ENCODE peak calls at places on chromosome 13, in nine cellular contexts. O is naive thymus-derived CD4-positive, alpha-beta T cell; W is fibroblast of lung; Y is upper lobe of right lung; E is PC-3; Q is left ventricle myocardium inferior; U is Peyer's patch; L is effector memory CD4-positive, alpha-beta T cell; M is psoas muscle. C is an unnamed sample.

GRCh38 chr13:108919036-108919907 is 289.9 kb downstream of the MYO16 start:
- DNase-seq in O (no peak), W (peak; percentile 49), Y (no peak), E (peak; percentile 80), Q (no peak), U (no peak), L (no peak), M (no peak), C (no peak)

GRCh38 chr13:94557836-94558235 is 38.1 kb downstream of the TGDS start:
- DNase-seq in O (no peak), W (no peak), Y (no peak), E (no peak), Q (no peak), U (no peak), L (no peak), M (no peak), C (no peak)

GRCh38 chr13:92989301-92989700 is 237.3 kb upstream of the GPC6 start:
- DNase-seq in O (no peak), W (no peak), Y (no peak), E (no peak), Q (no peak), U (no peak), L (no peak), M (no peak), C (no peak)

GRCh38 chr13:25874907-25875306 is 176.9 kb downstream of the SHISA2 start:
- DNase-seq in O (peak; percentile 24), W (no peak), Y (no peak), E (no peak), Q (no peak), U (peak; percentile 65), L (peak; percentile 23), M (no peak), C (peak; percentile 73)

GRCh38 chr13:36914648-36915047 is 5.4 kb downstream of the SMAD9 start:
- DNase-seq in O (no peak), W (no peak), Y (no peak), E (no peak), Q (no peak), U (no peak), L (no peak), M (no peak), C (no peak)

GRCh38 chr13:79589605-79590511 is 108.9 kb downstream of the NDFIP2 start:
- DNase-seq in O (no peak), W (no peak), Y (no peak), E (peak; percentile 38), Q (no peak), U (no peak), L (no peak), M (no peak), C (no peak)

GRCh38 chr13:74287672-74288169 is 153.5 kb upstream of the KLF12 start:
- DNase-seq in O (peak; percentile 49), W (peak; percentile 90), Y (peak; percentile 74), E (peak; percentile 40), Q (peak; percentile 71), U (peak; percentile 93), L (peak; percentile 79), M (peak; percentile 71), C (peak; percentile 94)

GRCh38 chr13:33634526-33635111 is 183.3 kb upstream of the RFC3 start:
- DNase-seq in O (no peak), W (peak; percentile 52), Y (no peak), E (no peak), Q (no peak), U (no peak), L (no peak), M (no peak), C (no peak)

GRCh38 chr13:110624766-110625756 is 9.7 kb downstream of the NAXD start:
- DNase-seq in O (no peak), W (no peak), Y (no peak), E (no peak), Q (no peak), U (no peak), L (no peak), M (no peak), C (no peak)

GRCh38 chr13:110627351-110627750 is 12.0 kb downstream of the NAXD start:
- DNase-seq in O (no peak), W (no peak), Y (no peak), E (peak; percentile 41), Q (no peak), U (no peak), L (no peak), M (no peak), C (no peak)

GRCh38 chr13:110625771-110626321 is 10.5 kb downstream of the NAXD start:
- DNase-seq in O (no peak), W (no peak), Y (no peak), E (peak; percentile 6), Q (no peak), U (no peak), L (no peak), M (no peak), C (no peak)

GRCh38 chr13:110627761-110628476 is 12.6 kb downstream of the NAXD start:
- DNase-seq in O (no peak), W (no peak), Y (no peak), E (no peak), Q (no peak), U (no peak), L (no peak), M (no peak), C (no peak)

DNA sequence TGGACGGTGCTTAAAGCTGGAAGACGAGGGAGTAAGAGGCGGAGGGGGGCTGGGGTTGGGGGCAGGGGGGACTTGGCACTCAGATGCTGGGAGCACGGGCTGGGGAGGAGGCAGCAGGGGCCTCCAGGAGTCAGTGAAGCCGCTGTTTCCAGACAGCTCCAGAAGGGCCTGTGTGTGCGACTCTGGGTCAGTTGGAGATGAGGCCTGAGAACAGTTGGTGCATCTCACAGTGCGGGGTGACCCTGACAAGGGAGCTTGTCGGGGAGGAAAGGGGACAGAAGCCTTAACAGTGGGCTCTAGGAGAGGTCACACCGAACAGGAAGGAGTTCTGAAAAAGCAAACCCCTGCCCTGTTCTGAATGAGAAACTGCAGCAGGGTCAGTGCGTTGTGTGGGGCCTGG is 11.2 kb downstream of the NAXD start:
- DNase-seq in O (no peak), W (no peak), Y (no peak), E (no peak), Q (no peak), U (no peak), L (no peak), M (no peak), C (no peak)
- H3K27ac ChIP-seq in O (no peak overlapping the region), W (no peak overlapping the region), Y (no peak overlapping the region), E (peak overlapping the region; percentile 11), Q (no peak overlapping the region), U (peak overlapping the region; percentile 36), L (no peak overlapping the region), M (peak overlapping the region; percentile 36), C (no peak overlapping the region)

GRCh38 chr13:112930192-112930591 is 38.8 kb upstream of the MCF2L start:
- DNase-seq in O (no peak), W (no peak), Y (no peak), E (no peak), Q (no peak), U (no peak), L (no peak), M (no peak), C (no peak)

GRCh38 chr13:112928958-112929777 is 39.8 kb upstream of the MCF2L start:
- DNase-seq in O (no peak), W (peak; percentile 62), Y (no peak), E (no peak), Q (no peak), U (no peak), L (no peak), M (no peak), C (no peak)

GRCh38 chr13:112932971-112933370 is 36.0 kb upstream of the MCF2L start:
- DNase-seq in O (no peak), W (no peak), Y (no peak), E (no peak), Q (no peak), U (no peak), L (no peak), M (no peak), C (no peak)

GRCh38 chr13:112929778-112930055 is 39.3 kb upstream of the MCF2L start:
- DNase-seq in O (no peak), W (no peak), Y (no peak), E (no peak), Q (no peak), U (no peak), L (no peak), M (no peak), C (no peak)

DNA sequence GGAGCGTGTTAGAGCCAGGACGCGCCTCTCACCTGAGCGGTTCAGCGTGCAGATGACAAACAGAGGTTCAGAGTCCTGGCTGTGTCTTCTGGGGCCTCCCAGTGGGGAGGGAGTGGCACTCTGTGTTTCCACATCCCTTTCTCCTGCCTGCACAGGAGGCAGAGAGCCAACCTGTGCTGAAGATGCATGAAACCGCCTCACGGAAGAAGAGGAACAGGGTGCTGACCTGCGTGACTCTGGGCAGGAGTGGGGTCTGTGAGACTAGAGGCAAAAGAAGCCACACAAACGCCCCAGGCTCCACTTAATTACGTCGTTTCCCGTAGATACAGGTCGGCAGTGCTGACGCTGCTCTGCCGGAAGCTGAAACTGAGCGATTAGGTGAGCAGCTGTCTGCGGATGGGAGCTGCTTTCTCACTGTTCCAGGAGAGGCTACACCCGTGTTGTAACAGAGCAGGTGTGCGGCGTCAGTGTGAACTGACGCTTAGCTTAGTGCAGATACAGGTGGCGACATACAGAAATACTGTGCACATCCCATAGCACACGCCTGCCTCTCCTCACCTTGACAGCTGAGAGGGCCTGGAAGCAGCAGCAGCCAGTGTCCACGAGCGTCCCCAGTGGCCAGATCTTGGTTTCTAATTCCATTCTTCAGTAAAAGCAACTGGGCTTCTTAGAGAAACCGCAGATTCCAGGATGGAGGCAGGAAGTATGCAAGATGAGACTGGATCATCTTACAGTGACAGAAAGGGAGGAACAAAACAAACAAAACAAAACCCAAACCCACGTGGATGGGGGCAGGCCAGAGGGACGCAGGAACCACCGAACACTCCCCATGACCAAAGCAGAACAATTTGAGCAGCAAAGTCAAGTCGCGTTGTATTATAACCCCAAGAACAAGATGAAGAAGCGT is 37.7 kb upstream of the MCF2L start:
- DNase-seq in O (no peak), W (peak; percentile 66), Y (no peak), E (peak; percentile 80), Q (no peak), U (no peak), L (no peak), M (no peak), C (no peak)
- H3K4me3 ChIP-seq in O (no peak overlapping the region), W (no peak overlapping the region), Y (no peak overlapping the region), E (peak overlapping the region; percentile 66), Q (peak overlapping the region; percentile 17), U (no peak overlapping the region), L (no peak overlapping the region), M (no peak overlapping the region), C (no peak overlapping the region)

GRCh38 chr13:44651724-44652123 is 75.6 kb upstream of the TSC22D1 start:
- DNase-seq in O (no peak), W (no peak), Y (no peak), E (no peak), Q (no peak), U (no peak), L (no peak), M (no peak), C (no peak)
- H3K4me1 ChIP-seq in O (no peaks in the 10 kb centered on the region), W (no peaks in the 10 kb centered on the region), Y (no peaks in the 10 kb centered on the region), E (peaks cover 4% of the 10 kb centered on the region), Q (peaks cover 4% of the 10 kb centered on the region), U (no peaks in the 10 kb centered on the region), L (no peaks in the 10 kb centered on the region), M (no peaks in the 10 kb centered on the region), C (no peaks in the 10 kb centered on the region)

DNA sequence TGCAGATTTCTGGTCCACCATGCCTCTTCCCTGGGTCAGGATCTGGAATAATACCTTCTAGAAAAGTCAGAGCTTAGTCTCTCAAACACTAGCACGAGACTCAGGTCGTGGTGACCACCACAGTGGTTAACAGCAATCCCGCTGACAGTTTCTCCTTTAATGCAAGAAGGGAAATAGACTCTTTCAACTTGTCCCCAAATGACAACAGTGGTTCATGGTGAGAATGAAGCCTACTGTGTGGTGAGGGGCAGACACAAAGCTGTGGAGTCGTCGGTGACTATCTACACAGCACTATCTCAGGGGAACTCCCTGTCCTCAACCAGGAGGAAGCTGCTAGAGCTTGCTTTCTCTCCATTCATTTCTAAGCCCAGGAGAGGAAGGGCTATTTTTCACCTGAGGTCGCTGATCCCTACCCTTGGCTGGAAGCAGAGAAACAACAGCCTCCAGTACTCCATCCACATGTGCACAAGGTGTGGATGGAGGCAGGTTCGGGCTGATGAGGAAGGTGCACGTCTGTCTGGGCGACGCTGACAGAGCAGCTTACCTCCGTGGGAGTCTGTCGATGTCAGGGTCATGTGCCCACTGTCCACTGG is 72.4 kb downstream of the STK24 start:
- DNase-seq in O (no peak), W (no peak), Y (peak; percentile 49), E (no peak), Q (no peak), U (peak; percentile 13), L (no peak), M (no peak), C (peak; percentile 28)
- H3K27ac ChIP-seq in O (no peak overlapping the region), W (no peak overlapping the region), Y (no peak overlapping the region), E (no peak overlapping the region), Q (peak overlapping the region; percentile 80), U (peak overlapping the region; percentile 65), L (no peak overlapping the region), M (no peak overlapping the region), C (no peak overlapping the region)

C was measured in CD4-positive, alpha-beta memory T cell.